ENCODE peak calls at places on chromosomes 4 and X, in nine cellular contexts. K is adrenal gland, Z is mucosa of descending colon, H is RWPE1, S is WERI-Rb-1, E is omental fat pad, R is upper lobe of right lung, B is psoas muscle, M is esophagus muscularis mucosa. Y is an unnamed sample.
A peak's percentile ranks its signal among the peaks of the same experiment; 100 is the strongest.

GRCh38 chrX:48772602-48773001 is 11.1 kb downstream of the GLOD5 start:
- DNase-seq in H (no peak), K (no peak), R (no peak), B (no peak), Z (no peak), E (no peak), S (no peak), M (no peak), Y (no peak)

GRCh38 chr4:175421506-175421905 is 390.6 kb downstream of the GPM6A start:
- DNase-seq in K (no peak), E (no peak), H (peak; percentile 3), M (no peak), R (no peak), B (no peak), S (no peak), Z (no peak), Y (peak; percentile 44)

GRCh38 chr4:8105303-8106100 is 53.1 kb downstream of the ABLIM2 start:
- DNase-seq in R (no peak), Z (no peak), K (no peak), S (no peak), M (no peak), H (no peak), E (no peak), B (peak; percentile 43), Y (no peak)

GRCh38 chrX:68703849-68704248 is 56.4 kb downstream of the STARD8 start:
- DNase-seq in S (no peak), Z (no peak), H (no peak), B (no peak), K (no peak), E (no peak), R (no peak), M (no peak), Y (no peak)

GRCh38 chr4:156558365-156559025 is 413.1 kb downstream of the PDGFC start:
- DNase-seq in E (no peak), B (no peak), S (no peak), R (no peak), Z (no peak), K (no peak), M (no peak), H (no peak), Y (no peak)

GRCh38 chr4:38322709-38323108 is 341.3 kb upstream of the KLF3 start:
- DNase-seq in R (no peak), M (no peak), S (no peak), H (peak; percentile 38), E (no peak), Z (peak; percentile 44), B (peak; percentile 56), K (peak; percentile 72), Y (peak; percentile 93)

GRCh38 chrX:106912864-106913263 is 7.3 kb upstream of the CLDN2 start:
- DNase-seq in M (no peak), B (no peak), R (no peak), E (no peak), Z (no peak), S (no peak), K (no peak), H (no peak), Y (peak; percentile 29)

GRCh38 chr4:140611854-140612253 is 43.1 kb upstream of the UCP1 start:
- DNase-seq in E (no peak), H (no peak), K (no peak), B (no peak), R (no peak), Z (no peak), M (no peak), S (no peak), Y (no peak)

GRCh38 chr4:186666750-186667149 is 56.9 kb downstream of the FAT1 start:
- DNase-seq in B (no peak), E (no peak), S (no peak), Z (no peak), M (no peak), R (no peak), K (no peak), H (peak; percentile 22), Y (peak; percentile 64)

GRCh38 chr4:44629280-44629866 is 22.1 kb downstream of the YIPF7 start:
- DNase-seq in M (no peak), R (no peak), B (no peak), H (peak; percentile 46), S (peak; percentile 57), E (no peak), K (peak; percentile 49), Z (no peak), Y (peak; percentile 72)

GRCh38 chrX:20285513-20285912 is 18.8 kb upstream of the RPS6KA3 start:
- DNase-seq in M (no peak), B (no peak), H (no peak), S (no peak), E (no peak), K (no peak), R (no peak), Z (no peak), Y (no peak)

GRCh38 chr4:83490876-83491450 is 6.1 kb upstream of the ABRAXAS1 start:
- DNase-seq in M (no peak), K (no peak), S (no peak), B (no peak), R (no peak), Z (no peak), H (peak; percentile 63), E (no peak), Y (peak; percentile 55)

GRCh38 chr4:153205028-153205648 is 895 bp downstream of the TRIM2 start:
- DNase-seq in H (no peak), E (no peak), B (no peak), R (no peak), Z (peak; percentile 76), M (no peak), K (no peak), S (no peak), Y (no peak)

GRCh38 chr4:30537462-30537861 is 182.7 kb upstream of the PCDH7 start:
- DNase-seq in E (no peak), M (no peak), R (no peak), S (no peak), H (peak; percentile 59), B (no peak), Z (no peak), K (no peak), Y (peak; percentile 79)

GRCh38 chr4:38815879-38816782 is 11.5 kb upstream of the TLR1 start:
- DNase-seq in H (no peak), S (no peak), Z (no peak), R (no peak), E (no peak), K (no peak), B (no peak), M (no peak), Y (no peak)

GRCh38 chrX:120380699-120381098 is 18.8 kb downstream of the ATP1B4 start:
- DNase-seq in H (peak; percentile 30), Z (no peak), K (no peak), E (no peak), M (no peak), R (no peak), S (peak; percentile 17), B (no peak), Y (peak; percentile 68)

GRCh38 chrX:69236641-69237040 is 71.4 kb upstream of the PJA1 start:
- DNase-seq in M (no peak), S (no peak), R (no peak), H (no peak), Z (no peak), B (no peak), E (no peak), K (no peak), Y (no peak)

DNA sequence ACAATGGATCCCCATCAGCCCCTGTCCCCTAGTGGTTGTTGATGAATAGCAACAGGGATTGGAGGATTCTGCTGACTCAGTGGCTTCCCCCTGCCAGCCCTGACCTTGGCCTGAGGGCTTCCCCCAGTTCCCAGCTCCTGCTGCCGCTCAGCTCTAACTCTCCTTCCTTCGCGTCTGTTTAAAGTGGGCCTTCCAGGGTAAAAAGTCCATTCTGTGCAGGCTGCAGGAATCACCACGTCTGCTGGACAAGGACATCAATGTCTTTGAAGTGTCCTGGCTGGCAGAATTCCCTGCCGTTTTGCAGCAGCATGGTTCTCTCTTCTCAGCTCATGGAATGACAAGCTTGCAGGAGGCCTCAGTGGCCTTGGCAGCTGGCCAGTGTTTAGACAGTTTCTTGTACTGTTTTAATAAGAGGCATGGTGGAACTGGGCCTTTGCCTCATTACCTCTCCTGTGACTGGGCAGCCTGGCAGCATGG is 152.5 kb upstream of the STX18 start:
- DNase-seq in R (no peak), S (peak; percentile 30), H (no peak), B (no peak), K (peak; percentile 93), E (no peak), Z (no peak), M (no peak), Y (peak; percentile 41)
- TF ChIP-seq CTCF in R (no peak), S (peak; percentile 72), H (no peak), B (no peak), K (peak; percentile 17), E (no peak), Z (no peak), M (no peak), Y (no peak)

GRCh38 chr4:142248946-142249345 is 597.2 kb downstream of the INPP4B start:
- DNase-seq in M (no peak), K (no peak), S (no peak), Z (no peak), H (no peak), E (no peak), B (no peak), R (no peak), Y (peak; percentile 10)
- TF ChIP-seq CTCF in M (no peak), K (no peak), S (no peak), Z (no peak), H (no peak), E (no peak), B (no peak), R (no peak), Y (no peak)

DNA sequence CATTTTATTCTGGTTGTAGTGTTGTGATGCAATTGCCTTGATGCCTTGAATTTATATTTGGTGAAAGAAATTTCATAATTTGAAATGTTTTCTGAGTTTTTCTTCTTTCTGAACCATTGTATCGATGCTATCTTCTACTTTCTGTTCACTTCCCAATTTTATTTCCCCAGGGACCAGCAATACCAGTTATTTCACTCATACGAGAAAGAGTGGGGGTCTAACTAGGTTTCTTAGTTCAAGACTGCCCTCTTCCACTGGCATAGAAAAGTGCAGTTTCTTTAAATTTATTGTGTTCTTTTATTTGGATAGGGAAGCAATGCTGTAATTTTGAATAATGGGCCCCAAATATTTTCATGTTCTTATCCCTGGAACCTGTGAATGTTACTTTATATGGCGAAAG is 544.0 kb upstream of the ADGRL3 start:
- DNase-seq in S (no peak), H (no peak), Z (no peak), M (no peak), B (no peak), R (no peak), K (no peak), E (no peak), Y (no peak)
- TF ChIP-seq CTCF in S (peak; percentile 11), H (no peak), Z (no peak), M (no peak), B (no peak), R (no peak), K (no peak), E (no peak), Y (no peak)

DNA sequence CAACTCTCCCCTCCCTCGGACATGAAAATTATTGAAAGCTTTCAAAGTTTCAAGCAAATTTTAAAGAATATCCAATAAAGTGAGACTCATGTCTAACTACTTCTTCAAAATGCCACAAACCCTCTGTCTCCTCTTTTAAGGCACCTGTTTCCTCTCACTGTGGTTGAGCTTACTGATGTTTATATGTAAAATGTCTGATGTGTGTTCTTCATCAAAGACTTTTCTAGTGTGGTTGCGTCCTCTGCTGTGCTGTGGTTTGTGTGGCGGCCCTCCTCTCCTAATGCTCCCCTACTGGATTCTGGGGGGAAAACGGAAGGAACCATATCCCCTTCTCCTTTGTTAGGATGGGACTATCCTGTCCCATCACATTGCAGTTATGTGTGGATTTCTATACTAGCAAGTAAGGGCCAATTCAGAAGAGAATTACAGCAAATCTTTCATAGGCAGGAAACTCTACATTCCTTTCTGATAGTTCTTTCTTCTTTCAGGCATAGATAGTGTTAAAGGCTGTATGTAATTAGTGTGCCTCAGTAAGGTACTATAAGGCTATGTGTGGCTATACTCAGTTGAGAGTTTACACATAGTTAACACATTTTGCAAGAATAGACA is 221.0 kb upstream of the GPRIN3 start:
- DNase-seq in M (no peak), S (no peak), Z (no peak), R (no peak), H (no peak), E (no peak), B (no peak), K (no peak), Y (no peak)
- TF ChIP-seq CTCF in M (no peak), S (no peak), Z (no peak), R (no peak), H (no peak), E (no peak), B (no peak), K (no peak), Y (no peak)

Y was measured in MCF 10A.